ENCODE peak calls at places on chromosomes 12 and 14, in nine cellular contexts. V is activated T-helper 1 cell treated with anti-CD3 and anti-CD28 coated beads, Interleukin-12 subunit alpha, Interleukin-12 subunit beta, Interleukin-2, Interleukin-4 antibody, amounts not matched to agents 30 ng/mL and 10 ng/mL and 1 ng/mL, durations not matched to agents 14 hours and 24 hours and 36 hours; S is stimulated activated CD4-positive, alpha-beta T cell treated with anti-CD3 and anti-CD28 coated beads, Interleukin-4, amount 100 ng/mL, for 4 hours; P is NCI-H1092; X is stimulated activated CD8-positive, alpha-beta memory T cell treated with anti-CD3 and anti-CD28 coated beads, Interleukin-12 subunit alpha, Interleukin-12 subunit beta, amount 100 ng/mL, for 4 hours; K is cerebellar cortex; B is NCI-H1048; N is dorsolateral prefrontal cortex; E is nephron progenitor cell. U is an unnamed sample.

GRCh38 chr14:35045798-35046047 is 349 bp upstream of the FAM177A1 start:
- DNase-seq in V (no peak), S (no peak), P (no peak), X (no peak), K (no peak), B (no peak), N (no peak), E (no peak), U (no peak)

GRCh38 chr14:29222671-29223268 is 456.2 kb downstream of the FOXG1 start:
- DNase-seq in V (no peak), S (no peak), P (peak; percentile 14), X (no peak), K (peak; percentile 11), B (no peak), N (no peak), E (peak; percentile 3), U (no peak)

GRCh38 chr12:108175310-108175709 is 46.2 kb downstream of the WSCD2 start:
- DNase-seq in V (no peak), S (no peak), P (no peak), X (no peak), K (peak; percentile 72), B (no peak), N (no peak), E (no peak), U (no peak)

GRCh38 chr12:84502907-84503787 is 409.5 kb downstream of the SLC6A15 start:
- DNase-seq in V (no peak), S (no peak), P (peak; percentile 11), X (no peak), K (peak; percentile 31), B (no peak), N (peak; percentile 34), E (peak; percentile 63), U (peak; percentile 52)

GRCh38 chr12:114294303-114294685 is 111.7 kb downstream of the TBX5 start:
- DNase-seq in V (no peak), S (no peak), P (no peak), X (no peak), K (no peak), B (no peak), N (no peak), E (no peak), U (no peak)

GRCh38 chr14:72836085-72836484 is 57.8 kb downstream of the DPF3 start:
- DNase-seq in V (no peak), S (no peak), P (no peak), X (no peak), K (no peak), B (no peak), N (no peak), E (no peak), U (no peak)

GRCh38 chr14:68386950-68387779 is 405.7 kb downstream of the ZFP36L1 start:
- DNase-seq in V (no peak), S (no peak), P (no peak), X (no peak), K (peak; percentile 21), B (no peak), N (no peak), E (no peak), U (no peak)

GRCh38 chr12:67460388-67460787 is 188.2 kb upstream of the DYRK2 start:
- DNase-seq in V (no peak), S (no peak), P (no peak), X (no peak), K (no peak), B (no peak), N (no peak), E (no peak), U (no peak)

GRCh38 chr12:95551913-95552516 is 739 bp upstream of the USP44 start:
- DNase-seq in V (no peak), S (no peak), P (no peak), X (no peak), K (no peak), B (no peak), N (no peak), E (no peak), U (no peak)